ENCODE peak calls at places on chromosomes 5 and 9, in four cellular contexts. Y, J, I and D are unnamed samples. For H3K9me3, the result is how much of the 10 kb centered on the place peaks cover.

GRCh38 chr9:130147215-130147614 is 25.0 kb upstream of the NCS1 start:
- DNase-seq in Y (no peak), J (no peak), I (no peak), D (no peak)

GRCh38 chr9:107465467-107466451 is 23.8 kb downstream of the KLF4 start:
- DNase-seq in Y (peak), J (no peak), I (peak), D (no peak)

GRCh38 chr5:24389968-24390367 is 254.8 kb downstream of the CDH10 start:
- DNase-seq in Y (no peak), J (no peak), I (no peak), D (no peak)

GRCh38 chr5:180785794-180786221 is 16.8 kb downstream of the MGAT1 start:
- DNase-seq in Y (peak), J (no peak), I (peak), D (no peak)

GRCh38 chr9:21964925-21965385 is 29.2 kb downstream of the CDKN2A start:
- DNase-seq in Y (peak), J (peak), I (no peak), D (peak)

GRCh38 chr9:108786322-108786721 is 69.5 kb downstream of the ACTL7B start:
- DNase-seq in Y (no peak), J (no peak), I (no peak), D (no peak)

GRCh38 chr5:131976414-131977211 is 31.1 kb upstream of the MEIKIN start:
- DNase-seq in Y (no peak), J (no peak), I (no peak), D (no peak)

GRCh38 chr5:156913719-156914370 is 49.2 kb downstream of the TIMD4 start:
- DNase-seq in Y (no peak), J (no peak), I (no peak), D (peak)

GRCh38 chr9:134650431-134651190 is 9.0 kb downstream of the COL5A1 start:
- DNase-seq in Y (no peak), J (no peak), I (no peak), D (no peak)

GRCh38 chr5:77859306-77859705 is 83.2 kb upstream of the TBCA start:
- DNase-seq in Y (no peak), J (no peak), I (peak), D (no peak)

GRCh38 chr5:173003360-173003759 is 19.8 kb downstream of the ATP6V0E1 start:
- DNase-seq in Y (no peak), J (no peak), I (no peak), D (no peak)

GRCh38 chr9:104850771-104851170 is 77.2 kb downstream of the ABCA1 start:
- DNase-seq in Y (no peak), J (no peak), I (peak), D (no peak)

GRCh38 chr5:118723021-118723338 is 265.4 kb downstream of the DTWD2 start:
- DNase-seq in Y (no peak), J (no peak), I (no peak), D (no peak)

GRCh38 chr9:89701221-89701798 is 96.5 kb downstream of the GADD45G start:
- DNase-seq in Y (no peak), J (peak), I (no peak), D (peak)

GRCh38 chr9:138098116-138098907 is 220.7 kb downstream of the CACNA1B start:
- DNase-seq in Y (no peak), J (no peak), I (no peak), D (no peak)

GRCh38 chr9:6676254-6676928 is 30.9 kb upstream of the GLDC start:
- DNase-seq in Y (no peak), J (no peak), I (no peak), D (no peak)

GRCh38 chr5:134100283-134101011 is 14.0 kb upstream of the TCF7 start:
- DNase-seq in Y (no peak), J (peak), I (peak), D (peak)

GRCh38 chr5:119926301-119926700 is 296.9 kb downstream of the FAM170A start:
- DNase-seq in Y (no peak), J (no peak), I (no peak), D (no peak)

GRCh38 chr5:50476549-50476948 is 35.5 kb upstream of the EMB start:
- DNase-seq in Y (no peak), J (no peak), I (no peak), D (no peak)

GRCh38 chr5:173123416-173123815 is 20.9 kb upstream of the BNIP1 start:
- DNase-seq in Y (peak), J (no peak), I (peak), D (no peak)

GRCh38 chr5:34570143-34570542 is 86.0 kb upstream of the RAI14 start:
- DNase-seq in Y (no peak), J (no peak), I (no peak), D (no peak)

GRCh38 chr5:132237670-132238069 is 10.0 kb upstream of the P4HA2 start:
- DNase-seq in Y (no peak), J (no peak), I (no peak), D (no peak)

GRCh38 chr5:127872494-127872893 is 169.3 kb downstream of the CCDC192 start:
- DNase-seq in Y (no peak), J (no peak), I (no peak), D (no peak)

GRCh38 chr5:135869151-135869737 is 26.4 kb downstream of the IL9 start:
- DNase-seq in Y (no peak), J (no peak), I (no peak), D (no peak)

GRCh38 chr9:79166005-79166404 is 405.8 kb upstream of the TLE4 start:
- DNase-seq in Y (no peak), J (no peak), I (peak), D (no peak)

GRCh38 chr5:112418412-112419049 is 546 bp downstream of the EPB41L4A start:
- DNase-seq in Y (peak), J (no peak), I (no peak), D (no peak)

GRCh38 chr9:115400801-115401200 is 282.8 kb upstream of the TNC start:
- DNase-seq in Y (peak), J (no peak), I (peak), D (no peak)

DNA sequence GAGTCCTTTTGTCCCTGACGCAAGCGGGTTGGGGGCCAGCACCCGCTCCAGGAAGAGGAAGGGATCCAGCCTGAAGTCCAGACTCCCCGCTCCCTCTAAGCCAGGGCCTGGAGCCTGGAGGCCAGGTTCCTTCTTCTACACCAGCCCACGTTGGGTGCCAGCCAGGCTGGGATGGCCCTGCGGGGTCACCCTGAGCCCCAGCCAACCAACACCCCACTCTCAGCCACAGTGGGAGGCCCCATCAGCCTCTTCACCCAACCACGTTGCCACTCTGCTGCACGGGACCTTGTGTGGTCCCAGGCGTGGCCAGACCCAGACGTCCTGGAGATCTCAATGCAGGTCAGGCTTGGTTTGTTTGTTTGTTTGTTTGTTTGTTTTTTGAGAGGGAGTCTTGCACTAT is 1.0 kb upstream of the FUT7 start:
- DNase-seq in Y (no peak), J (no peak), I (no peak), D (no peak)
- H3K4me3 ChIP-seq in Y (no peak), J (no peak), I (no peak), D (no peak)

GRCh38 chr5:179154991-179155955 is 95.1 kb downstream of the ZNF354C start:
- DNase-seq in Y (no peak), J (no peak), I (no peak), D (no peak)
- H3K9me3 ChIP-seq in Y (under half), J (under half), I (under half), D (under half)

DNA sequence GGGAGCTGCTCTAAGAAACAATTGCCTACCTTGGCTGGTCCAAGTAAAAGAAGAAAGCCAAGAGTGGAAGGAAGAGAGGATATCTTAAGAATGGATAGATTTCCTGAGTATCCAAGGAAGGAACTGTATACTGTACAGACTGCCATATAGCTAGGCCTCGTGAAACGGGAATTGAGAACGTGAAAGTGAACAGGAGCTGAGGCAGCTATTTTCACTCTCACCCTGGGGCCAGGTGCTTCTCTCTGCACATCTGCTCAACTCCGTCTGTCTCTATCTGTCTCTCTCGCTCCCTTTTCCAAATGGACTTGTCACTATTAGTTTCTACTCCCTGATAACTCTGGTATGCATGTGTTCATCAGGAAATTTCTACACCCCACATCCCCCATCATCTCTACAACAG is 35.9 kb upstream of the TESK1 start:
- DNase-seq in Y (no peak), J (no peak), I (no peak), D (no peak)
- H3K4me3 ChIP-seq in Y (no peak), J (no peak), I (no peak), D (no peak)

GRCh38 chr9:25864509-25864908 is 186.3 kb upstream of the TUSC1 start:
- DNase-seq in Y (no peak), J (no peak), I (no peak), D (no peak)

GRCh38 chr9:25857167-25857566 is 178.9 kb upstream of the TUSC1 start:
- DNase-seq in Y (no peak), J (no peak), I (no peak), D (no peak)

DNA sequence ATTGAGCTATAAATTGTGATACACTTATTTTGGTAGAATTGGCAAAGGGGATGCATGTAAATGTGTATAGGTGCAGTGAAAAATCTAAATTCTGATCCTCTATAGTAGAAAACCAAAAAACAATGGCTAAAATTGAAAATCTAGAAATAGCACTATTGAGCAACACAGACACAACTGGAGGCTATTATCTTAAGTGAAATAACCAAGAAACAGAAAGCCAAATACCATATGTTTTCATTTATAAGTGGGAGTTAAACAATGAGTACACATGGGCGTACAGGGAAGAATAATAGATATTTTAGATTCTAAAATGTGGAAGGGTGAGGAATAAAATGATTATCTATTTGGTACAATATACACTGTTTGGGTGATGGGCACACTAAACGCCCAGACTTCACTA is 183.2 kb upstream of the TUSC1 start:
- DNase-seq in Y (no peak), J (no peak), I (no peak), D (no peak)
- H3K9me3 ChIP-seq in Y (under half), J (under half), I (under half), D (under half)

DNA sequence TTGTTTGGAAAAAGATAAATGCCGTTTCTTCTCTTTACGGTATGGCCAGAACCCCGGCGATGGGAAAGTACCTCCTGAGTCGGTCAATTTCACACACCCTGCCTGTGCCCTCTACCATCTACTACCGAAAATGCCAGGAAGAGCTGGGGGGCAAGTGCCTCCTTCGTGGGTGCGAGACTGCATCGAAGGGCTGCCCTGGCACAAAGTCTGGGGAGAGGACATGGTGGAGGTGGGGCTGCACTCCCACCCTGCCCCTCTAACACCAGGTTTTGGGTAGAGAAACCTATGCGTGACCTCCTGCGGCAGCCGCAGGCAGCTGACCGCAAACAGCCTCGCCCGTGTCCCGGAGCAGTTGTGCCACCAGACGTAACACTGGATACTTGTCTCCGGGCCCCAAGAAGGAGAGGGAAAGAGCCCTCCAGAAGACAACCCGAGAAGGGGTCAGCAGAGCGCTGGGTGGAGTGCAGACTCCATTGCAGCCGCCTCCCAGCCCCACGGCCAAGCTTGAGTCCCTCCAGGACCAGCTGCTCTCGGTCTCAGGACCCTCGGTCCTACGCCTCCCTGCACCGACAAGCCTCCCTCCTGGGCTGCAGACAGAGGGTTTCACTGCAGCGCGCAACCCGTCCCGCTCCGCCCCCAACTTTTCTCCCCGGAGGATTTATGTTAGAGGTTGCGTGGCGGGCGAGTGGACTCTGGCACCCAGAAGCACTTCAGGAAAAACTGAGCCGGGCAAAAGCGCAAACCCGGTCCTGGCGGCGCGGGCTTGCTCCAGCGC is 823 bp upstream of the PRDM6 start:
- DNase-seq in Y (no peak), J (no peak), I (no peak), D (no peak)
- H3K4me3 ChIP-seq in Y (peak), J (no peak), I (peak), D (no peak)

GRCh38 chr9:118336952-118337349 is 632.7 kb downstream of the TLR4 start:
- DNase-seq in Y (no peak), J (no peak), I (no peak), D (no peak)
- H3K9me3 ChIP-seq in Y (under half), J (under half), I (under half), D (under half)

DNA sequence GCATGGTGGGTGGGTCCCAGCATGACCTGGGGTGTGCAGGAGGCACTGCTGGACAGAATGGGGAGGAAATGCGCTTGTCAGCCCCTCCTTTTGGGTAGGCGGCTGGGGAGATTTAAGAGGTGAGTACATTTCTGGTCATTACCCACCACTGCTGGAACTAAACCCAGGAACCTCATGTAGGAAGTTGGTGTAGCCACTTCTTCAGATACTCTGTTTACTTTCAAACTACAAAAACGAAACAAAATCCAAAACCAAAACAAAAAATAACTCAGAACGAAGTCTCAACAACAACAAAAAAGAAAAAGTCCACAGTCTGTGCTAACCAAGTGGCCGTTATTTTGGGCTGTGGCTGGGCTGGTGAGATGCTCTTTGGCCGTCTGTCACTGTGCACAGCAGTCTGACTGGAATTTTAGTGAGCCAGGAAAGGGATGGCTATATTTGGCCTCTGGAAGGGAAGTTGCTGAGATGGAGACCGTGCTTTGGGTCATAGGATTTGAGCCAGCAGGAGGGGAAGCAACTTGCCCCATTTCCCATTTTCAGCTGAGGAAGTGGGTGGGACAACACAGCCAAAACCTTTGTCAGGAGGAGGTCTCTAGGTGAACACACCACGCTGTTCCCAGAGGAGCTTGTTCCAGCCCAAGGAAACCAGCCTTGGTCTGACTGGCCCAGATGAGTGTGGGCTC is 334.0 kb downstream of the ZSWIM6 start:
- DNase-seq in Y (no peak), J (no peak), I (no peak), D (no peak)
- H3K4me3 ChIP-seq in Y (no peak), J (no peak), I (no peak), D (no peak)

GRCh38 chr5:41707853-41708603 is 162.2 kb downstream of the OXCT1 start:
- DNase-seq in Y (peak), J (no peak), I (peak), D (no peak)
- H3K9me3 ChIP-seq in Y (under half), J (under half), I (under half), D (under half)